ENCODE peak calls at places on chromosomes 5 and 9, in seven cellular contexts. L is mesenchymal stem cell, U is H1, T is IMR-90, X is neuronal stem cell, O is H9, E is trophoblast cell. Z is an unnamed sample.
A peak's percentile ranks its signal among the peaks of the same experiment; 100 is the strongest.

GRCh38 chr5:9337908-9338307 is 208.0 kb downstream of the SEMA5A start:
- DNase-seq in L (peak; percentile 79), U (no peak), T (peak; percentile 88), X (no peak), O (no peak), E (no peak), Z (no peak)

GRCh38 chr9:11038956-11039355 is 426.2 kb upstream of the PTPRD start:
- DNase-seq in L (no peak), U (peak; percentile 2), T (no peak), X (no peak), O (no peak), E (no peak), Z (peak; percentile 36)

GRCh38 chr9:36765468-36766341 is 193.0 kb downstream of the MELK start:
- DNase-seq in L (peak; percentile 35), U (peak; percentile 38), T (peak; percentile 35), X (peak; percentile 80), O (peak; percentile 94), E (no peak), Z (peak; percentile 97)

GRCh38 chr5:151772868-151773561 is 1.3 kb downstream of the G3BP1 start:
- DNase-seq in L (peak; percentile 78), U (no peak), T (peak; percentile 56), X (no peak), O (no peak), E (peak; percentile 57), Z (no peak)

GRCh38 chr5:160293901-160294561 is 18.3 kb downstream of the CCNJL start:
- DNase-seq in L (peak; percentile 36), U (no peak), T (no peak), X (no peak), O (peak; percentile 65), E (no peak), Z (peak; percentile 94)

GRCh38 chr9:1939926-1940368 is 75.2 kb upstream of the SMARCA2 start:
- DNase-seq in L (no peak), U (no peak), T (peak; percentile 1), X (no peak), O (peak; percentile 60), E (peak; percentile 59), Z (peak; percentile 67)

GRCh38 chr9:71684566-71684965 is 83.7 kb downstream of the CEMIP2 start:
- DNase-seq in L (no peak), U (no peak), T (no peak), X (no peak), O (no peak), E (no peak), Z (no peak)

GRCh38 chr9:29511680-29512079 is 1938.4 kb upstream of the C9orf72 start:
- DNase-seq in L (no peak), U (no peak), T (no peak), X (no peak), O (peak; percentile 42), E (no peak), Z (peak; percentile 18)

GRCh38 chr5:36173426-36173825 is 21.5 kb downstream of the SKP2 start:
- DNase-seq in L (no peak), U (no peak), T (no peak), X (no peak), O (no peak), E (no peak), Z (no peak)

GRCh38 chr9:93480262-93480661 is 26.9 kb upstream of the FAM120AOS start:
- DNase-seq in L (no peak), U (no peak), T (no peak), X (no peak), O (no peak), E (no peak), Z (peak; percentile 31)

GRCh38 chr5:102959055-102959454 is 160.9 kb downstream of the GIN1 start:
- DNase-seq in L (peak; percentile 94), U (no peak), T (peak; percentile 95), X (no peak), O (no peak), E (no peak), Z (no peak)

GRCh38 chr5:82351754-82352145 is 73.6 kb upstream of the RPS23 start:
- DNase-seq in L (peak; percentile 79), U (no peak), T (peak; percentile 89), X (peak; percentile 58), O (no peak), E (no peak), Z (peak; percentile 74)

GRCh38 chr5:15304066-15304731 is 195.8 kb upstream of the FBXL7 start:
- DNase-seq in L (no peak), U (no peak), T (no peak), X (no peak), O (no peak), E (no peak), Z (peak; percentile 75)

GRCh38 chr5:24110019-24110615 is 534.7 kb downstream of the CDH10 start:
- DNase-seq in L (peak; percentile 24), U (no peak), T (no peak), X (peak; percentile 2), O (no peak), E (no peak), Z (peak; percentile 31)

GRCh38 chr5:139105621-139106071 is 92.5 kb downstream of the SIL1 start:
- DNase-seq in L (no peak), U (no peak), T (no peak), X (peak; percentile 23), O (no peak), E (no peak), Z (no peak)

GRCh38 chr9:106929471-106930198 is 66.7 kb downstream of the ZNF462 start:
- DNase-seq in L (no peak), U (no peak), T (peak; percentile 82), X (no peak), O (no peak), E (no peak), Z (no peak)

GRCh38 chr5:127813633-127814171 is 110.5 kb downstream of the CCDC192 start:
- DNase-seq in L (peak; percentile 42), U (no peak), T (peak; percentile 91), X (no peak), O (no peak), E (no peak), Z (no peak)

DNA sequence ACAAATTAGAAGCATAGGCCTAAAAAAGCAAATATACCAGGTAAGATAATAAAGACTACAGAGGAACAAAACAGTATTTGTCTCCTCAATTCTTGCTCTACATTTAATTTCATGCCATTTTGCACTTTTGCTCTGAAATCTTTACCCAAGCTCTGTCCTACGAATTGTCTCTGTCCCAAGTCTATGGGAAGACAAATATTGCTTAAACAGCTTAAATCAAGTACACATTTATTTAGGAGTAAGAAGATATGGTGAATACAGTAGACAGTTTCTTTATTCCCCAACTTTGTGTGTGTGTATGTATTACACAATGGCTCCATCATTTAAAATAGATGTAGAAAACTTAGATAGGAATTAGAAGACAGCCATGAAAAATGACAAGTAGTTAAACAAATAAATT is 163.5 kb upstream of the POU5F2 start:
- DNase-seq in L (no peak), U (no peak), T (no peak), X (no peak), O (no peak), E (no peak), Z (no peak)
- H3K18ac ChIP-seq in L (no peak overlapping the region), U (no peak overlapping the region), T (no peak overlapping the region), X (no peak overlapping the region), O (no peak overlapping the region), E (no peak overlapping the region), Z (no peak overlapping the region)

DNA sequence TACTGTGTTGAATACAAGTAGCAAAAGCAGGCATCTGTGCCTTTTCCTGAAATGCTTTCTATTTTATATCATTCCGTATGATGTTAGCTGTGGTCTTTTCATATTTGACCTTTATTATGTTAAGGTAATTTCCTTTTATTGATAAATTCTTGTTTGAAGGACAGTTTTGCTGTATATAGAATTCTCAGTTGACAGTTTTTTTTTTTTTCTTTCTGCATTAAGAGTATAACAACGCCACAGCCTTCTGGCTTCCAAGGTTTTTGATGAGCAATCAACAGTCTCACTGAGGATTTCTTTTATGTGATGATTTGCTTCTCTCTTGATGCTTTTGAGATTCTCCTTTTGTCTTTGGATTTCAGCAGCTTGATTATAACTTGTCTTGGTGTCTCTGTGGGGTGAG is 23.6 kb downstream of the ZNF483 start:
- DNase-seq in L (no peak), U (no peak), T (no peak), X (no peak), O (no peak), E (no peak), Z (no peak)
- H3K4ac ChIP-seq in L (no peak overlapping the region), U (no peak overlapping the region), T (no peak overlapping the region), X (no peak overlapping the region), O (no peak overlapping the region), E (no peak overlapping the region), Z (no peak overlapping the region)

DNA sequence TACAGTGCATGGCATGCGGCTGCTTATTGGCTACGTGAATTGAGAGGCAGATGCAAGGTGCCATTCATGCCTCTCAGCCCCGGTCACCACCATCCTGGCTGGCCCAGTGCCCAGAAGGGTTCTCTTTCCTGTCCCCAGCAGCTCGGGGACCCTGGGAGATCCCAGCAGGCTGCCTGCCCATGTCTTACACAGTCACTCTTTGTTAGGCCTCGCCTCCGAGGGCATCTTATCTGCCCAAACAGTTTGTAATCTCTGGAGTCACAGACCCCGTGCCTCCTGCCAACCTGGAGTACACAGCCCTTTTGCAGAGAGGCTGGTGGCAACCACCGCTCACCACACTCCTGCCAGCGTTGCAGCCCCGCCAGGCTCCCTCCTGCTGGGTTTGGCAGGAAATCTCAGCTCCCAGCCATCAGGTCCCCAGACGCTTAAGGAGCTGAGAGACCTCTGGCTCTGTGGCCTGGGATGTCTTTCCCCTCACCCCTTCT is 7.0 kb upstream of the AK1 start:
- DNase-seq in L (no peak), U (no peak), T (no peak), X (no peak), O (no peak), E (no peak), Z (no peak)
- H3K18ac ChIP-seq in L (no peak overlapping the region), U (no peak overlapping the region), T (no peak overlapping the region), X (no peak overlapping the region), O (no peak overlapping the region), E (no peak overlapping the region), Z (no peak overlapping the region)

DNA sequence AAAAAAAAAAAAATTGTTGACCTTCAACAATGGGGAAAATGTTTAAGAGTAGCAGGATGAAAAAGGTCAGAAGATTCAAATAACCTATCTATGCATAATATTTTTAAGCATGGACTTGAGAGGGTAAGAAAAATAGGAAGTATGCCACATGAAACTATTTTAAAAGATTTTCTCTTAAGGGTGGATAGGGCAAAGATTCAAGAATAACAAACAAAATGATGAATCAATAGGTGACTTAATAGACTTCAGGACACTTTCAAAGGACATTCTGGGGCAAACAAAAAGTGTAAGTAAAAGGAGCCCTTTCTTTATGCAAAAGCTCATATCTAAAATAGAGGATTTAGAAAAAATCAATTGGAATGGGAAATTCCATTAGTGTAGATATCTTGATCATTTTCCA is 3.1 kb downstream of the TEX48 start:
- DNase-seq in L (no peak), U (no peak), T (peak; percentile 51), X (no peak), O (no peak), E (no peak), Z (no peak)
- H3K4ac ChIP-seq in L (no peak overlapping the region), U (no peak overlapping the region), T (peak overlapping the region; percentile 79), X (no peak overlapping the region), O (no peak overlapping the region), E (no peak overlapping the region), Z (no peak overlapping the region)

GRCh38 chr9:136178773-136179075 is 26.2 kb downstream of the LHX3 start:
- DNase-seq in L (no peak), U (no peak), T (no peak), X (no peak), O (no peak), E (no peak), Z (no peak)
- H3K18ac ChIP-seq in L (no peak overlapping the region), U (no peak overlapping the region), T (no peak overlapping the region), X (peak overlapping the region; percentile 89), O (no peak overlapping the region), E (no peak overlapping the region), Z (no peak overlapping the region)